ENCODE peak calls at places on chromosomes 2 and 18, in five cellular contexts. Y is RCC 7860, K is hippocampal formation, X is GM23248, P is hepatocyte. D is an unnamed sample.

GRCh38 chr2:234478121-234478858 is 18.6 kb downstream of the ARL4C start:
- DNase-seq in Y (no peak), K (no peak), P (peak), X (peak), D (no peak)

GRCh38 chr2:225466891-225467604 is 67.5 kb downstream of the NYAP2 start:
- DNase-seq in X (no peak), P (no peak), K (no peak), Y (no peak), D (peak)

GRCh38 chr18:74806700-74807416 is 209.2 kb downstream of the ZNF407 start:
- DNase-seq in P (peak), Y (peak), K (no peak), X (peak), D (peak)

GRCh38 chr2:197803033-197803444 is 1.4 kb upstream of the PLCL1 start:
- DNase-seq in P (peak), K (peak), X (peak), Y (peak), D (peak)

GRCh38 chr2:37802106-37802791 is 122.8 kb upstream of the RMDN2 start:
- DNase-seq in P (peak), X (peak), K (no peak), Y (no peak), D (no peak)

GRCh38 chr18:11674119-11674518 is 14.9 kb upstream of the GNAL start:
- DNase-seq in P (no peak), K (no peak), X (no peak), Y (no peak), D (no peak)

GRCh38 chr2:98374286-98374685 is 28.0 kb downstream of the CNGA3 start:
- DNase-seq in Y (no peak), K (no peak), P (no peak), X (no peak), D (no peak)

GRCh38 chr18:7950380-7951143 is 383.4 kb downstream of the PTPRM start:
- DNase-seq in Y (peak), X (peak), K (no peak), P (peak), D (peak)

GRCh38 chr2:128108166-128108565 is 17.2 kb downstream of the UGGT1 start:
- DNase-seq in Y (no peak), X (no peak), P (no peak), K (no peak), D (no peak)

GRCh38 chr2:109382946-109383345 is 230.8 kb downstream of the SEPTIN10 start:
- DNase-seq in P (peak), K (no peak), X (peak), Y (no peak), D (no peak)

GRCh38 chr18:60935046-60935445 is 398.2 kb upstream of the CDH20 start:
- DNase-seq in X (peak), P (no peak), Y (no peak), K (no peak), D (no peak)

GRCh38 chr2:241087420-241088268 is 14.4 kb downstream of the MTERF4 start:
- DNase-seq in K (no peak), P (no peak), Y (no peak), X (no peak), D (no peak)

GRCh38 chr2:127094509-127095366 is 12.2 kb downstream of the BIN1 start:
- DNase-seq in X (peak), P (peak), K (peak), Y (peak), D (peak)

GRCh38 chr2:233140913-233141469 is 80.8 kb downstream of the INPP5D start:
- DNase-seq in K (no peak), X (no peak), P (no peak), Y (no peak), D (no peak)

GRCh38 chr2:177553176-177553909 is 160.8 kb downstream of the AGPS start:
- DNase-seq in X (peak), K (peak), Y (peak), P (peak), D (no peak)

GRCh38 chr2:196459539-196459938 is 180.0 kb upstream of the CCDC150 start:
- DNase-seq in Y (peak), P (no peak), X (no peak), K (no peak), D (no peak)

GRCh38 chr2:235091421-235091820 is 139.6 kb downstream of the SH3BP4 start:
- DNase-seq in K (no peak), P (no peak), X (peak), Y (no peak), D (no peak)

GRCh38 chr18:1968801-1969498 is 602.4 kb downstream of the METTL4 start:
- DNase-seq in P (no peak), Y (no peak), K (no peak), X (no peak), D (no peak)

GRCh38 chr2:191899442-191899841 is 52.6 kb upstream of the CAVIN2 start:
- DNase-seq in X (peak), K (no peak), Y (peak), P (no peak), D (no peak)

GRCh38 chr2:188330316-188331053 is 38.8 kb downstream of the GULP1 start:
- DNase-seq in Y (no peak), X (no peak), P (no peak), K (no peak), D (no peak)

GRCh38 chr2:233146194-233146593 is 86.1 kb downstream of the INPP5D start:
- DNase-seq in Y (no peak), P (no peak), K (no peak), X (no peak), D (no peak)

GRCh38 chr2:53668624-53669026 is 99.0 kb upstream of the CHAC2 start:
- DNase-seq in Y (no peak), P (no peak), X (no peak), K (no peak), D (no peak)

GRCh38 chr2:170340693-170341068 is 162.7 kb downstream of the MYO3B start:
- DNase-seq in K (no peak), Y (no peak), P (no peak), X (no peak), D (no peak)

GRCh38 chr2:49123600-49123999 is 30.7 kb downstream of the FSHR start:
- DNase-seq in K (no peak), P (no peak), X (no peak), Y (no peak), D (no peak)

D was measured in small intestine.